ENCODE peak calls at places on chromosomes 12 and 14, in five cellular contexts. One of them, this sample, is unnamed.

GRCh38 chr14:104878582-104878981 is 13.5 kb downstream of the CEP170B start:
- DNase-seq in adrenal gland: no peak
- DNase-seq in uterus: no peak
- DNase-seq in ovary: no peak
- DNase-seq in body of pancreas: no peak
- DNase-seq in this sample: no peak

GRCh38 chr14:66643344-66643743 is 135.4 kb downstream of the GPHN start:
- DNase-seq in adrenal gland: no peak
- DNase-seq in uterus: no peak
- DNase-seq in ovary: no peak
- DNase-seq in body of pancreas: no peak
- DNase-seq in this sample: no peak

GRCh38 chr12:108141600-108142145 is 12.6 kb downstream of the WSCD2 start:
- DNase-seq in adrenal gland: no peak
- DNase-seq in uterus: no peak
- DNase-seq in ovary: no peak
- DNase-seq in body of pancreas: no peak
- DNase-seq in this sample: no peak

GRCh38 chr14:74893614-74894091 is 11.9 kb downstream of the DLST start:
- DNase-seq in adrenal gland: no peak
- DNase-seq in uterus: no peak
- DNase-seq in ovary: no peak
- DNase-seq in body of pancreas: no peak
- DNase-seq in this sample: no peak

GRCh38 chr14:63933110-63933509 is 80.3 kb downstream of the SYNE2 start:
- DNase-seq in adrenal gland: no peak
- DNase-seq in uterus: no peak
- DNase-seq in ovary: no peak
- DNase-seq in body of pancreas: no peak
- DNase-seq in this sample: no peak

GRCh38 chr12:71947645-71948105 is 9.0 kb downstream of the TPH2 start:
- DNase-seq in adrenal gland: no peak
- DNase-seq in uterus: no peak
- DNase-seq in ovary: no peak
- DNase-seq in body of pancreas: no peak
- DNase-seq in this sample: no peak

GRCh38 chr12:122090759-122091535 is 12.4 kb downstream of the MLXIP start:
- DNase-seq in adrenal gland: peak
- DNase-seq in uterus: peak
- DNase-seq in ovary: no peak
- DNase-seq in body of pancreas: no peak
- DNase-seq in this sample: no peak

GRCh38 chr12:7131502-7131866 is 1.3 kb downstream of the CLSTN3 start:
- DNase-seq in adrenal gland: no peak
- DNase-seq in uterus: no peak
- DNase-seq in ovary: no peak
- DNase-seq in body of pancreas: no peak
- DNase-seq in this sample: no peak

GRCh38 chr12:80580254-80580653 is 127.2 kb upstream of the MYF6 start:
- DNase-seq in adrenal gland: no peak
- DNase-seq in uterus: no peak
- DNase-seq in ovary: no peak
- DNase-seq in body of pancreas: no peak
- DNase-seq in this sample: no peak

GRCh38 chr12:20567413-20567812 is 127.7 kb upstream of the SLCO1C1 start:
- DNase-seq in adrenal gland: no peak
- DNase-seq in uterus: no peak
- DNase-seq in ovary: no peak
- DNase-seq in body of pancreas: no peak
- DNase-seq in this sample: no peak

GRCh38 chr14:106269029-106269428 is 742.6 kb downstream of the TMEM121 start:
- DNase-seq in adrenal gland: no peak
- DNase-seq in uterus: no peak
- DNase-seq in ovary: no peak
- DNase-seq in body of pancreas: no peak
- DNase-seq in this sample: no peak

GRCh38 chr12:127230843-127231260 is 1036.1 kb upstream of the TMEM132C start:
- DNase-seq in adrenal gland: no peak
- DNase-seq in uterus: no peak
- DNase-seq in ovary: no peak
- DNase-seq in body of pancreas: no peak
- DNase-seq in this sample: no peak

GRCh38 chr12:15892645-15893259 is 10.6 kb downstream of the STRAP start:
- DNase-seq in adrenal gland: no peak
- DNase-seq in uterus: no peak
- DNase-seq in ovary: no peak
- DNase-seq in body of pancreas: no peak
- DNase-seq in this sample: no peak

GRCh38 chr12:43733687-43734086 is 24.9 kb downstream of the PUS7L start:
- DNase-seq in adrenal gland: no peak
- DNase-seq in uterus: no peak
- DNase-seq in ovary: no peak
- DNase-seq in body of pancreas: no peak
- DNase-seq in this sample: no peak

GRCh38 chr14:76204436-76205230 is 52.9 kb downstream of the GPATCH2L start:
- DNase-seq in adrenal gland: no peak
- DNase-seq in uterus: no peak
- DNase-seq in ovary: no peak
- DNase-seq in body of pancreas: no peak
- DNase-seq in this sample: no peak

GRCh38 chr12:132686831-132687210 is 321 bp downstream of the POLE start:
- DNase-seq in adrenal gland: no peak
- DNase-seq in uterus: no peak
- DNase-seq in ovary: peak
- DNase-seq in body of pancreas: no peak
- DNase-seq in this sample: no peak

GRCh38 chr12:48163150-48163747 is 5.9 kb upstream of the ASB8 start:
- DNase-seq in adrenal gland: no peak
- DNase-seq in uterus: no peak
- DNase-seq in ovary: no peak
- DNase-seq in body of pancreas: no peak
- DNase-seq in this sample: no peak

GRCh38 chr12:6764011-6764828 is 1.9 kb upstream of the PTMS start:
- DNase-seq in adrenal gland: peak
- DNase-seq in uterus: peak
- DNase-seq in ovary: peak
- DNase-seq in body of pancreas: peak
- DNase-seq in this sample: peak

GRCh38 chr14:63388766-63389431 is 70.2 kb upstream of the GPHB5 start:
- DNase-seq in adrenal gland: peak
- DNase-seq in uterus: peak
- DNase-seq in ovary: peak
- DNase-seq in body of pancreas: peak
- DNase-seq in this sample: peak

GRCh38 chr14:59126714-59127436 is 61.6 kb upstream of the DAAM1 start:
- DNase-seq in adrenal gland: peak
- DNase-seq in uterus: peak
- DNase-seq in ovary: no peak
- DNase-seq in body of pancreas: peak
- DNase-seq in this sample: no peak

GRCh38 chr12:76037130-76038105 is 5.8 kb upstream of the PHLDA1 start:
- DNase-seq in adrenal gland: peak
- DNase-seq in uterus: peak
- DNase-seq in ovary: no peak
- DNase-seq in body of pancreas: no peak
- DNase-seq in this sample: peak

GRCh38 chr12:68367903-68368302 is 35.7 kb upstream of the MDM1 start:
- DNase-seq in adrenal gland: no peak
- DNase-seq in uterus: no peak
- DNase-seq in ovary: no peak
- DNase-seq in body of pancreas: no peak
- DNase-seq in this sample: no peak

GRCh38 chr14:85987292-85987691 is 457.3 kb downstream of the FLRT2 start:
- DNase-seq in adrenal gland: no peak
- DNase-seq in uterus: no peak
- DNase-seq in ovary: no peak
- DNase-seq in body of pancreas: no peak
- DNase-seq in this sample: no peak

GRCh38 chr14:66530526-66530925 is 22.6 kb downstream of the GPHN start:
- DNase-seq in adrenal gland: no peak
- DNase-seq in uterus: no peak
- DNase-seq in ovary: no peak
- DNase-seq in body of pancreas: no peak
- DNase-seq in this sample: no peak

GRCh38 chr14:97077253-97077653 is 280.1 kb downstream of the VRK1 start:
- DNase-seq in adrenal gland: peak
- DNase-seq in uterus: peak
- DNase-seq in ovary: no peak
- DNase-seq in body of pancreas: no peak
- DNase-seq in this sample: peak

GRCh38 chr14:74207943-74208342 is 31.3 kb upstream of the VSX2 start:
- DNase-seq in adrenal gland: no peak
- DNase-seq in uterus: no peak
- DNase-seq in ovary: no peak
- DNase-seq in body of pancreas: no peak
- DNase-seq in this sample: no peak

GRCh38 chr12:130428116-130428515 is 90.4 kb downstream of the PIWIL1 start:
- DNase-seq in adrenal gland: no peak
- DNase-seq in uterus: no peak
- DNase-seq in ovary: no peak
- DNase-seq in body of pancreas: no peak
- DNase-seq in this sample: no peak

GRCh38 chr14:36132826-36133225 is 43.7 kb downstream of the PTCSC3 start:
- DNase-seq in adrenal gland: no peak
- DNase-seq in uterus: no peak
- DNase-seq in ovary: no peak
- DNase-seq in body of pancreas: no peak
- DNase-seq in this sample: no peak

GRCh38 chr12:114656906-114657596 is 26.9 kb downstream of the TBX3 start:
- DNase-seq in adrenal gland: no peak
- DNase-seq in uterus: no peak
- DNase-seq in ovary: peak
- DNase-seq in body of pancreas: no peak
- DNase-seq in this sample: no peak

GRCh38 chr14:104146651-104147345 is 8.4 kb downstream of the KIF26A start:
- DNase-seq in adrenal gland: no peak
- DNase-seq in uterus: no peak
- DNase-seq in ovary: no peak
- DNase-seq in body of pancreas: no peak
- DNase-seq in this sample: no peak

GRCh38 chr14:62436256-62436655 is 609.0 kb downstream of the KCNH5 start:
- DNase-seq in adrenal gland: no peak
- DNase-seq in uterus: no peak
- DNase-seq in ovary: no peak
- DNase-seq in body of pancreas: no peak
- DNase-seq in this sample: peak

GRCh38 chr12:96193725-96194571 is at the start of gene ELK3:
- DNase-seq in adrenal gland: peak
- DNase-seq in uterus: peak
- DNase-seq in ovary: peak
- DNase-seq in body of pancreas: peak
- DNase-seq in this sample: peak
- TF ChIP-seq POLR2A in adrenal gland: peak
- TF ChIP-seq POLR2A in uterus: peak
- TF ChIP-seq POLR2A in ovary: no peak
- TF ChIP-seq POLR2A in body of pancreas: peak
- TF ChIP-seq POLR2A in this sample: no peak

GRCh38 chr14:71397371-71397770 is 490.1 kb downstream of the PCNX1 start:
- DNase-seq in adrenal gland: no peak
- DNase-seq in uterus: no peak
- DNase-seq in ovary: no peak
- DNase-seq in body of pancreas: no peak
- DNase-seq in this sample: no peak

GRCh38 chr14:71403673-71404072 is 496.4 kb downstream of the PCNX1 start:
- DNase-seq in adrenal gland: no peak
- DNase-seq in uterus: no peak
- DNase-seq in ovary: no peak
- DNase-seq in body of pancreas: no peak
- DNase-seq in this sample: peak

GRCh38 chr14:71399057-71399487 is 491.8 kb downstream of the PCNX1 start:
- DNase-seq in adrenal gland: no peak
- DNase-seq in uterus: no peak
- DNase-seq in ovary: no peak
- DNase-seq in body of pancreas: no peak
- DNase-seq in this sample: no peak

GRCh38 chr14:71398450-71398849 is 491.2 kb downstream of the PCNX1 start:
- DNase-seq in adrenal gland: no peak
- DNase-seq in uterus: no peak
- DNase-seq in ovary: no peak
- DNase-seq in body of pancreas: no peak
- DNase-seq in this sample: no peak

GRCh38 chr14:71400821-71401447 is 493.7 kb downstream of the PCNX1 start:
- DNase-seq in adrenal gland: no peak
- DNase-seq in uterus: no peak
- DNase-seq in ovary: no peak
- DNase-seq in body of pancreas: no peak
- DNase-seq in this sample: no peak
- TF ChIP-seq POLR2A in adrenal gland: no peak
- TF ChIP-seq POLR2A in uterus: no peak
- TF ChIP-seq POLR2A in ovary: no peak
- TF ChIP-seq POLR2A in body of pancreas: peak
- TF ChIP-seq POLR2A in this sample: no peak

DNA sequence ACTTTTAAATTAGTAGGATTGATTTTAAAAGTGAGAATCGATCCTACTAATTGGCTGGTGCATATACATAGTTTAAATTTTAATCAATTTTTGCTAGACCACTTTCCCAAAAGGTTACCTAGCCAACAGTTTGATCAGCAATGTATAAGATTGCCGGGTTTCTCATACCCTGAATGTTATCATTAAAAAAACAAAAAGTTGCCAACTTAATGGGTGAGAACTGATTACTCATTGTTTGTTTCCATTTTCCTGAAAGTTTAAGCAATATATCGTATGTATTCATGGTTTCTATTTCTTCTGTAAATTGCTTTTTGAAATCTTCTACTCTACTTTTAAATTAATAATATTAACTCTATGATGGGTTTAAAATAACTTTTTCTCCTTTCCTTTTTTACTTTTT is 4.4 kb upstream of the MYBPC1 start:
- DNase-seq in adrenal gland: no peak
- DNase-seq in uterus: no peak
- DNase-seq in ovary: no peak
- DNase-seq in body of pancreas: no peak
- DNase-seq in this sample: no peak
- TF ChIP-seq POLR2A in adrenal gland: no peak
- TF ChIP-seq POLR2A in uterus: no peak
- TF ChIP-seq POLR2A in ovary: no peak
- TF ChIP-seq POLR2A in body of pancreas: no peak
- TF ChIP-seq POLR2A in this sample: no peak

GRCh38 chr12:57496822-57497221 is 9.0 kb downstream of the MARS1 start:
- DNase-seq in adrenal gland: no peak
- DNase-seq in uterus: no peak
- DNase-seq in ovary: no peak
- DNase-seq in body of pancreas: no peak
- DNase-seq in this sample: no peak

GRCh38 chr12:57500213-57500612 is 12.3 kb downstream of the MARS1 start:
- DNase-seq in adrenal gland: no peak
- DNase-seq in uterus: no peak
- DNase-seq in ovary: no peak
- DNase-seq in body of pancreas: no peak
- DNase-seq in this sample: no peak

GRCh38 chr12:57498571-57498970 is 10.7 kb downstream of the MARS1 start:
- DNase-seq in adrenal gland: no peak
- DNase-seq in uterus: no peak
- DNase-seq in ovary: no peak
- DNase-seq in body of pancreas: no peak
- DNase-seq in this sample: no peak

GRCh38 chr12:57498143-57498524 is 10.3 kb downstream of the MARS1 start:
- DNase-seq in adrenal gland: no peak
- DNase-seq in uterus: no peak
- DNase-seq in ovary: no peak
- DNase-seq in body of pancreas: no peak
- DNase-seq in this sample: no peak

GRCh38 chr12:57497223-57498142 is 9.6 kb downstream of the MARS1 start:
- DNase-seq in adrenal gland: no peak
- DNase-seq in uterus: no peak
- DNase-seq in ovary: no peak
- DNase-seq in body of pancreas: no peak
- DNase-seq in this sample: no peak
- TF ChIP-seq POLR2A in adrenal gland: no peak
- TF ChIP-seq POLR2A in uterus: no peak
- TF ChIP-seq POLR2A in ovary: no peak
- TF ChIP-seq POLR2A in body of pancreas: no peak
- TF ChIP-seq POLR2A in this sample: no peak

This sample was measured in Peyer's patch.